ENCODE peak calls at places on chromosomes 4 and X, in five cellular contexts. T is endothelial cell of umbilical vein, R is left lung, E is testis, H is fibroblast of lung. W is an unnamed sample.
A peak's percentile ranks its signal among the peaks of the same experiment; 100 is the strongest.

GRCh38 chrX:7132335-7133035 is 15.0 kb upstream of the STS start:
- DNase-seq in R (peak; percentile 80), T (peak; percentile 71), H (peak; percentile 65), E (peak; percentile 46), W (peak; percentile 74)

GRCh38 chr4:20026456-20026855 is 225.2 kb upstream of the SLIT2 start:
- DNase-seq in H (no peak), T (no peak), R (no peak), E (no peak), W (no peak)

GRCh38 chr4:25814323-25814722 is 48.5 kb downstream of the SEL1L3 start:
- DNase-seq in R (peak; percentile 59), H (no peak), T (peak; percentile 67), E (peak; percentile 57), W (peak; percentile 77)

GRCh38 chr4:39706334-39706733 is 8.4 kb downstream of the UBE2K start:
- DNase-seq in T (peak; percentile 62), H (peak; percentile 81), R (no peak), E (peak; percentile 34), W (no peak)

GRCh38 chr4:142353149-142353738 is 492.9 kb downstream of the INPP4B start:
- DNase-seq in H (peak; percentile 88), E (peak; percentile 26), R (no peak), T (peak; percentile 68), W (no peak)

GRCh38 chr4:188178276-188178675 is 39.0 kb downstream of the TRIML1 start:
- DNase-seq in T (no peak), H (peak; percentile 8), R (no peak), E (no peak), W (no peak)

GRCh38 chr4:103634236-103634635 is 85.5 kb downstream of the TACR3 start:
- DNase-seq in H (no peak), T (no peak), E (no peak), R (no peak), W (no peak)

GRCh38 chrX:9341305-9342201 is 123.3 kb upstream of the TBL1X start:
- DNase-seq in T (peak; percentile 54), H (peak; percentile 84), E (peak; percentile 46), R (peak; percentile 84), W (peak; percentile 82)

GRCh38 chrX:131262738-131263679 is 26.1 kb downstream of the IGSF1 start:
- DNase-seq in H (peak; percentile 0), E (no peak), R (no peak), T (peak; percentile 1), W (no peak)

GRCh38 chr4:35652197-35652596 is 592.1 kb downstream of the ARAP2 start:
- DNase-seq in E (no peak), H (no peak), R (no peak), T (no peak), W (no peak)

GRCh38 chrX:95071052-95071451 is 1397.0 kb downstream of the FAM133A start:
- DNase-seq in T (no peak), H (no peak), E (no peak), R (no peak), W (no peak)
- TF ChIP-seq CTCF in T (no peak), H (no peak), E (no peak), R (peak; percentile 7), W (no peak)

GRCh38 chr4:168887809-168888208 is 122.2 kb downstream of the CBR4 start:
- DNase-seq in R (no peak), T (peak; percentile 14), E (no peak), H (no peak), W (no peak)
- H3K27ac ChIP-seq in R (no peak overlapping the region), T (no peak overlapping the region), E (no peak overlapping the region), H (no peak overlapping the region), W (no peak overlapping the region)

DNA sequence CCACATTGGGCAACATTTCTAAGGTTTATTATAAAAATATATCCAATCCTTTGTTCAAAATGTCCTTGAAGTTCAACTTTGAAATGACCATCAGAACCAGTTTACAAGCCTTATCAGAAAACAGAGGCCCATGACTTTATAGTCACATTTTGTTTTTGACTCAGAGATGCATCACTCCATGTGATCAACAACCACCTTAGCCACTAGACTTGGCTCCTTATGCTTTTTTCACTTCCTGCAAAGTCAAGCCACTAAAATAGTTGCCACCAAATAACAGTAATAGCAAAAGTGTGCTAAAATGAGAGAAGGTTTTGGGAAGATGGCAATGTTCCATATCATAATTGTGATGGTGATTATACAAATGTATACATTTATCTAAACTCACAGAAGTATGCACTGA is 181.7 kb downstream of the MAML3 start:
- DNase-seq in T (no peak), H (no peak), E (no peak), R (no peak), W (no peak)
- H3K4me1 ChIP-seq in T (peaks cover 27% of the 10 kb centered on the region), H (no peaks in the 10 kb centered on the region), E (peaks cover 20% of the 10 kb centered on the region), R (peaks cover 61% of the 10 kb centered on the region), W (peaks cover 70% of the 10 kb centered on the region)

DNA sequence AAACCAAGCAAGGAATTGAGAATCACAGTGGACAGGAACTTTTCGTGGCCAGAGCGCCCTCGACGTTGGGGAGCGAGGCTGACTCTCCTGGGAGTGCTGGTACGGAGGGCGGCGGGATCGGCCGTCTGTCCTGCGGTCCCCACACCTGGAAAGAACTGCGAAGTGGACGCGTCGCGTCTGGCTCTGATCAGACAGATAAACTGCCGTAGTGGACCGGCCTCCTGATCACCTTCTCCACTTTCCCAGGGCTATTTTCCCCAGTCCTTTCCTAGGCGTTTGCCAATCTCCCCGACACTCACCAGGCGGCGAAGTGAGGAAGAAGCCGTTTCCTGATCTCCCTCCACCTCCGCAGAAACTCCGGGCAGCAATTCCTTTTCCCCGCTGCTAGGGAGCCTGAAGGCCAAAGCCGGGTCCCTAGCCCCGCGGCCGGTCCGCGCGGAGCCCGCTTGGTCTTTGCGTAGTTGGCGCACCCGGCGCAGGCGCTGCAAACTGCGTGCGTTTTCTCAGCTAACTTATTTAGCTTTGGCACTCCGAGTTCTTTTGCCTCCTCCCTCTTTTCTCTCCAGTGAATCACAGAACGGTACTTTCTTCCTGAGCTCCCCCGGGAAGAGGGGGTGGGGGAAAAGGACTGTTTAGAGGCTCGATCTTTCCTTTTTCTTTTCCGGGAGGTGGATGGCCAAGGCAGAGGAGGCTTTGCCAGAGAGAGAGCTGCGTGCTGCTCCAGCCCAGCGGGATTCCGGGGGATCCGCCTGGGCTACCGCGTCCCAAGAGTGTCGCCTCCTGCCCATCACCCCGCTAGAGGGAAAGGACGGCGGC is at the start of gene ARSJ:
- DNase-seq in R (peak; percentile 51), T (peak; percentile 82), H (peak; percentile 81), E (peak; percentile 55), W (peak; percentile 74)
- TF ChIP-seq CTCF in R (no peak), T (peak; percentile 3), H (peak; percentile 20), E (no peak), W (no peak)